ENCODE peak calls at places on chromosomes 4 and X, in eight cellular contexts. One of them, this sample, is unnamed. For H3K4me1, the result is how much of the 10 kb centered on the place peaks cover.

GRCh38 chr4:10926025-10926424 is 241.5 kb upstream of the CLNK start:
- DNase-seq in hepatocyte: no peak
- DNase-seq in K562: no peak
- DNase-seq in testis: no peak
- DNase-seq in adrenal gland: no peak
- DNase-seq in Peyer's patch: no peak
- DNase-seq in A549: no peak
- DNase-seq in transverse colon: no peak
- DNase-seq in this sample: no peak

GRCh38 chr4:149897784-149898183 is 82.1 kb upstream of the IQCM start:
- DNase-seq in hepatocyte: peak
- DNase-seq in K562: peak
- DNase-seq in testis: no peak
- DNase-seq in adrenal gland: no peak
- DNase-seq in Peyer's patch: no peak
- DNase-seq in A549: peak
- DNase-seq in transverse colon: no peak
- DNase-seq in this sample: no peak

GRCh38 chr4:26753642-26754041 is 107.0 kb upstream of the STIM2 start:
- DNase-seq in hepatocyte: peak
- DNase-seq in K562: no peak
- DNase-seq in testis: no peak
- DNase-seq in adrenal gland: no peak
- DNase-seq in Peyer's patch: no peak
- DNase-seq in A549: no peak
- DNase-seq in transverse colon: no peak
- DNase-seq in this sample: no peak

GRCh38 chrX:97397371-97397770 is 513.7 kb downstream of the RPA4 start:
- DNase-seq in hepatocyte: no peak
- DNase-seq in K562: peak
- DNase-seq in testis: no peak
- DNase-seq in adrenal gland: no peak
- DNase-seq in Peyer's patch: no peak
- DNase-seq in A549: no peak
- DNase-seq in transverse colon: no peak
- DNase-seq in this sample: no peak

GRCh38 chr4:13240066-13240465 is 244.1 kb downstream of the RAB28 start:
- DNase-seq in hepatocyte: no peak
- DNase-seq in K562: no peak
- DNase-seq in testis: no peak
- DNase-seq in adrenal gland: no peak
- DNase-seq in Peyer's patch: no peak
- DNase-seq in A549: no peak
- DNase-seq in transverse colon: no peak
- DNase-seq in this sample: no peak

GRCh38 chr4:171130126-171130801 is 682.9 kb upstream of the GALNTL6 start:
- DNase-seq in hepatocyte: peak
- DNase-seq in K562: no peak
- DNase-seq in testis: no peak
- DNase-seq in adrenal gland: no peak
- DNase-seq in Peyer's patch: no peak
- DNase-seq in A549: no peak
- DNase-seq in transverse colon: no peak
- DNase-seq in this sample: no peak

GRCh38 chrX:140767646-140768045 is 58.1 kb downstream of the LINC00632 start:
- DNase-seq in hepatocyte: no peak
- DNase-seq in K562: no peak
- DNase-seq in testis: no peak
- DNase-seq in adrenal gland: no peak
- DNase-seq in Peyer's patch: no peak
- DNase-seq in A549: peak
- DNase-seq in transverse colon: no peak
- DNase-seq in this sample: no peak

GRCh38 chrX:102697506-102697905 is 14.7 kb upstream of the GPRASP2 start:
- DNase-seq in hepatocyte: no peak
- DNase-seq in K562: no peak
- DNase-seq in testis: no peak
- DNase-seq in adrenal gland: no peak
- DNase-seq in Peyer's patch: no peak
- DNase-seq in A549: no peak
- DNase-seq in transverse colon: no peak
- DNase-seq in this sample: no peak

GRCh38 chr4:121454251-121454979 is 73.6 kb upstream of the QRFPR start:
- DNase-seq in hepatocyte: peak
- DNase-seq in K562: no peak
- DNase-seq in testis: no peak
- DNase-seq in adrenal gland: no peak
- DNase-seq in Peyer's patch: no peak
- DNase-seq in A549: no peak
- DNase-seq in transverse colon: no peak
- DNase-seq in this sample: no peak

DNA sequence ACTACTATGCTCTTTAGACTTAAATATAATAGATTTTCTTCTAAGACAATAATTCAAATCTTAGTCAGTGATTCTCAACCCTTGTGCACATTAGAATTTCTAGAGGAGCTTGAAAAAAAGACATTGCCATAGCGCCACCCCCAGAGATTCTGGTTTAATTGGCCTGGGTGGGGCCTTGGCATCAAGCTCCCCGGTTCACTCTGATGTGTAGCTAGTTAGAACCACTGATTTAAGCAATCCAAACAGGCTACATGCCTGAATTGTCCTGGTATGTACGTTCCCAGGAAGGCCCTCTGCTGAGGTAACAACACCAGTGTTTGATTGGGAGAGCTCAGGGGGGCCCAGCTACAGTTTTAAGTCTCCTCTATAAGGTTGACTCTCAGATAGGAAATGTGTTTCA is 1.4 kb upstream of the ATP10D start:
- DNase-seq in hepatocyte: no peak
- DNase-seq in K562: no peak
- DNase-seq in testis: no peak
- DNase-seq in adrenal gland: no peak
- DNase-seq in Peyer's patch: no peak
- DNase-seq in A549: no peak
- DNase-seq in transverse colon: no peak
- DNase-seq in this sample: no peak
- H3K4me3 ChIP-seq in hepatocyte: no peak
- H3K4me3 ChIP-seq in K562: no peak
- H3K4me3 ChIP-seq in testis: no peak
- H3K4me3 ChIP-seq in adrenal gland: no peak
- H3K4me3 ChIP-seq in Peyer's patch: no peak
- H3K4me3 ChIP-seq in A549: no peak
- H3K4me3 ChIP-seq in transverse colon: no peak
- H3K4me3 ChIP-seq in this sample: no peak

GRCh38 chr4:147842573-147842972 is 110.7 kb downstream of the ARHGAP10 start:
- DNase-seq in hepatocyte: no peak
- DNase-seq in K562: peak
- DNase-seq in testis: peak
- DNase-seq in adrenal gland: no peak
- DNase-seq in Peyer's patch: no peak
- DNase-seq in A549: no peak
- DNase-seq in transverse colon: no peak
- DNase-seq in this sample: no peak
- H3K4me1 ChIP-seq in hepatocyte: under half
- H3K4me1 ChIP-seq in K562: under half
- H3K4me1 ChIP-seq in testis: half or more
- H3K4me1 ChIP-seq in adrenal gland: under half
- H3K4me1 ChIP-seq in Peyer's patch: under half
- H3K4me1 ChIP-seq in A549: under half
- H3K4me1 ChIP-seq in transverse colon: under half
- H3K4me1 ChIP-seq in this sample: under half

GRCh38 chr4:55635760-55636621 is at the start of gene NMU:
- DNase-seq in hepatocyte: peak
- DNase-seq in K562: peak
- DNase-seq in testis: peak
- DNase-seq in adrenal gland: no peak
- DNase-seq in Peyer's patch: peak
- DNase-seq in A549: peak
- DNase-seq in transverse colon: peak
- DNase-seq in this sample: peak
- TF ChIP-seq CTCF in hepatocyte: no peak
- TF ChIP-seq CTCF in K562: no peak
- TF ChIP-seq CTCF in testis: no peak
- TF ChIP-seq CTCF in adrenal gland: no peak
- TF ChIP-seq CTCF in Peyer's patch: no peak
- TF ChIP-seq CTCF in A549: no peak
- TF ChIP-seq CTCF in transverse colon: no peak
- TF ChIP-seq CTCF in this sample: no peak

GRCh38 chr4:53321988-53322289 is 43.9 kb downstream of the SCFD2 start:
- DNase-seq in hepatocyte: no peak
- DNase-seq in K562: no peak
- DNase-seq in testis: no peak
- DNase-seq in adrenal gland: no peak
- DNase-seq in Peyer's patch: no peak
- DNase-seq in A549: no peak
- DNase-seq in transverse colon: no peak
- DNase-seq in this sample: no peak
- H3K4me3 ChIP-seq in hepatocyte: no peak
- H3K4me3 ChIP-seq in K562: no peak
- H3K4me3 ChIP-seq in testis: no peak
- H3K4me3 ChIP-seq in adrenal gland: no peak
- H3K4me3 ChIP-seq in Peyer's patch: no peak
- H3K4me3 ChIP-seq in A549: no peak
- H3K4me3 ChIP-seq in transverse colon: no peak
- H3K4me3 ChIP-seq in this sample: no peak